ENCODE peak calls at places on chromosomes 5 and 9, in five cellular contexts. Y is stomach, I is dorsolateral prefrontal cortex, N is PC-3, S is H1. D is an unnamed sample. For H3K27me3, the result is how much of the 10 kb centered on the place peaks cover.

GRCh38 chr5:104412649-104413240 is 850.2 kb upstream of the NUDT12 start:
- DNase-seq in Y (no peak), I (no peak), N (peak), S (peak), D (no peak)

GRCh38 chr5:5418764-5419163 is 3.7 kb upstream of the ICE1 start:
- DNase-seq in Y (no peak), I (no peak), N (no peak), S (no peak), D (no peak)

GRCh38 chr5:38780316-38780715 is 65.5 kb upstream of the OSMR start:
- DNase-seq in Y (no peak), I (no peak), N (peak), S (no peak), D (no peak)

GRCh38 chr5:2685651-2686050 is 65.8 kb downstream of the IRX2 start:
- DNase-seq in Y (no peak), I (no peak), N (peak), S (no peak), D (no peak)

GRCh38 chr5:168317521-168318147 is 26.2 kb downstream of the WWC1 start:
- DNase-seq in Y (peak), I (no peak), N (peak), S (no peak), D (no peak)

GRCh38 chr9:38227061-38227540 is 158.1 kb upstream of the SHB start:
- DNase-seq in Y (no peak), I (no peak), N (peak), S (peak), D (peak)

GRCh38 chr9:131395027-131395744 is 1.3 kb downstream of the PRRC2B start:
- DNase-seq in Y (peak), I (no peak), N (peak), S (no peak), D (peak)

GRCh38 chr5:96605144-96605543 is 57.0 kb upstream of the CAST start:
- DNase-seq in Y (no peak), I (no peak), N (no peak), S (no peak), D (no peak)

GRCh38 chr9:115717711-115718173 is 435.8 kb upstream of the PAPPA start:
- DNase-seq in Y (no peak), I (no peak), N (no peak), S (no peak), D (no peak)

GRCh38 chr5:16690243-16690839 is 73.5 kb upstream of the RETREG1 start:
- DNase-seq in Y (no peak), I (no peak), N (peak), S (no peak), D (no peak)

GRCh38 chr5:68459500-68460139 is 244.1 kb downstream of the PIK3R1 start:
- DNase-seq in Y (no peak), I (no peak), N (no peak), S (no peak), D (no peak)

GRCh38 chr9:92711844-92712243 is 41.9 kb upstream of the IPPK start:
- DNase-seq in Y (no peak), I (no peak), N (no peak), S (no peak), D (no peak)

GRCh38 chr5:96610747-96611146 is 51.4 kb upstream of the CAST start:
- DNase-seq in Y (no peak), I (no peak), N (no peak), S (no peak), D (no peak)

GRCh38 chr5:167049043-167049663 is 1242.3 kb upstream of the WWC1 start:
- DNase-seq in Y (peak), I (no peak), N (peak), S (no peak), D (no peak)

GRCh38 chr5:6468870-6469269 is 20.2 kb downstream of the UBE2QL1 start:
- DNase-seq in Y (no peak), I (no peak), N (no peak), S (no peak), D (no peak)

GRCh38 chr5:145681686-145682085 is 153.5 kb downstream of the PRELID2 start:
- DNase-seq in Y (peak), I (no peak), N (peak), S (no peak), D (no peak)

GRCh38 chr9:114048533-114049452 is 29.3 kb downstream of the AMBP start:
- DNase-seq in Y (no peak), I (no peak), N (no peak), S (no peak), D (no peak)

GRCh38 chr5:115424446-115424845 is 120.1 kb downstream of the FEM1C start:
- DNase-seq in Y (no peak), I (no peak), N (no peak), S (no peak), D (no peak)

GRCh38 chr5:54663876-54664275 is 146.3 kb downstream of the SNX18 start:
- DNase-seq in Y (no peak), I (no peak), N (peak), S (no peak), D (no peak)

GRCh38 chr9:121709798-121710197 is 58.4 kb downstream of the DAB2IP start:
- DNase-seq in Y (no peak), I (no peak), N (no peak), S (no peak), D (no peak)

DNA sequence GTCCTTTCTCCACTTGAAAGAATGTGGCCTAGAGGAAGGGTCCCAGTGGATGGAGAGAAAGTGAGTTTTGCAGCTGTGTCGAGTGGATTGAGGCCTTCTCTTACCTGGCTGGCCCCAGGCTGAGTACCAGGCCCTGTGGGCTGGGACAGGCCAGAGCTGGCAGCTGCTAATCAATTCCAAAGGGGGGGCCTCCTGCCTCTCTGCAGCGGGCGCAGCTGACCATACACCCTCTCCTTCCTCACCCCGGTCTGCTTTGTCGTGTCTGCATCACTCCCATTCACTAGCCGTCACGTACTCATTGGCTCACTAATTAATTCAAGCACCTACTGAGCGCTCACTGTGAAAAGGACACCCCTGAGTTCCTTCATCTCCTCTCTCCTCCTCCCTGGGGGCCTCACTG is 58.4 kb upstream of the PITX1 start:
- DNase-seq in Y (no peak), I (no peak), N (no peak), S (no peak), D (no peak)
- H3K27me3 ChIP-seq in Y (under half), I (under half), N (under half), S (under half), D (under half)

GRCh38 chr5:181043285-181044092 is 3.4 kb downstream of the BTNL9 start:
- DNase-seq in Y (no peak), I (no peak), N (peak), S (no peak), D (no peak)
- TF ChIP-seq CTCF in Y (no peak), I (no peak), N (peak), S (peak), D (no peak)

DNA sequence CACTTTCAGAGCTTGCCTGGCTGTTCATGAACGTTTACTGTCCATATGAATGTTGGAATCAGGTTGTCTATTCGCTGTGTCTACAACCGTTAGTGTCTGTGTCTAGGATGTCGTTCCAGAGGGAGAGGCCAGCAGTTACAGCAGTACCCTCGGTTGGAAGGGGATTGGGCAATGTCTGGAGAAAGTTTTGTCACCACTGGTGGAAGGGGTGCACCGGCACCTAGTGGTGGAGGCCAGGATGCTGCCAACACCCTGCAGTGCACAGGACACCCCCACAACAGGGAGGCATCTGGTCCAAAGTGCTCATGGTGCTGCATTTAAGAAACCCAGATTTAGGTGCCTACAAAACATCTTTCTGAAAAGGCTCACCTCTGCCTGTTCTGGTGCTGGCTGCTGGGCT is 220.7 kb downstream of the FANCC start:
- DNase-seq in Y (no peak), I (no peak), N (no peak), S (no peak), D (no peak)
- H3K27ac ChIP-seq in Y (no peak), I (peak), N (no peak), S (no peak), D (no peak)

DNA sequence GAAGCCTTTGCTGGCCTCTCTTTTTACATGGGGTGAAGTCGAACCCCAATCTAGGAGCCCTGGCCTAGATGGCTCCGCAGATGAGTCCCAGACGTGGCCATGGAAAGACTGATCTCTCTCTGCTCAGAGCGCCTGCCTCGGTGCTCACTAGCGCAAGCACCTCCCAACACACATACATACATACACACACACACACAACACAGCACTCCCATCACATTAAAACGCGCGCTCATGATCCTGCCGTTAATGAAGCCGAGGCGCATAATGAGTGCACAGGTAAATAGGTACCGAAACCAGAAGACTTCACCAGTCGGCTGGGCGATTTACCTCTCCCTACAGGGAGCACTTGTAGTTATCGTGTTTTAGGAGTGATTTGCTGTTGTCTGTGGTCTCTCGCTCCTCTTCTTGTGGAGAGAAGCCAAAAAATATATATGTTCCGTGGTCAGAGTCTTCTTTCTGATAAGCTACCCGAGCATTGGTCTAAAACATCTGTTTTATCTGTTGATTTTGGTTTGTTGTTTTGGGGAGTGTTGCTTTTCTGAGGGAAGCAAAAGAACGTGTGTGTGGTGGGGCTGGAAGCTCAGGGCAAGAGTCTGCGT is 207.7 kb downstream of the MEF2C start:
- DNase-seq in Y (no peak), I (peak), N (no peak), S (no peak), D (no peak)
- H3K27me3 ChIP-seq in Y (half or more), I (under half), N (under half), S (half or more), D (half or more)

DNA sequence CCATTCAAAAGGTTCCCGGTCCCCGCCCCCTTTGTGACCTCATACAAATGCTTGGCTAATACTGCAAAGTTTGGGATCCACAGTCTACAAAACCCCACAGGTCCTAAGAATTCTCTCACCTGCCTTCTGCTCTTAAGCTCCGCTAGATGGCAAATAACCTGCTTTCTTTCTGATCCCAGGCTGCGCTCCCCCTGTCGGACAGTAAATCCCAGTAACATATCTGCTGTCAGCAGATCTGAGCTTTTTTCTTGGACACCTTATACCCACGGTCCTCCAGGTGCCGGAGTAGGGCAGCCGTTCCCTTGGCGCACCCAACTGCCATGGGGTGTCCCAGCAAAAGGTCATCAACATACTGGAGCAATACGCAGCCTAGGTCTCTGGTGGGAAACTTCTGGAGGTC is 39.0 kb upstream of the PPP1R26 start:
- DNase-seq in Y (peak), I (no peak), N (no peak), S (no peak), D (no peak)
- TF ChIP-seq CTCF in Y (peak), I (no peak), N (no peak), S (no peak), D (no peak)

GRCh38 chr5:135341021-135341666 is 57.9 kb downstream of the MACROH2A1 start:
- DNase-seq in Y (no peak), I (no peak), N (no peak), S (no peak), D (no peak)
- H3K27ac ChIP-seq in Y (no peak), I (no peak), N (no peak), S (no peak), D (no peak)

DNA sequence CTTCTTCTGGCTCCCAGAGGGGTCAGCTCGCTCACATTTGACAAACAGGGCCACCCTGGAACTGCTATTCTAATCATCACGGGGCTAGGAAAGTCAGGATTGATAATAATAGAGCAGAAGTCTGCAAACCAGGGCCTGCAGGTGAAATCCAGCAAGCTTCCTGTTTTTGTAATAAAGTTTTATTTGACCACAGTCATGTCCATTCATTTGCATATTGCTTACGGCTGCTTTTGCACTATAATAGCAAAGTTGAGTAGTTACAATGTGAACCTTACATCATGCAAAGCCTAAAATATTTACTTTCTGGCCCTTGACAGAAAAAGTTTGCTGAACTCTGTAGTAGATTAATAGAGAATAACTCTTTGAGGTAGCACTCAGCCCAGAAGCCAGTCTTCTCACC is 63.2 kb upstream of the CTXN3 start:
- DNase-seq in Y (no peak), I (no peak), N (no peak), S (no peak), D (no peak)
- H3K27me3 ChIP-seq in Y (under half), I (under half), N (under half), S (under half), D (under half)

D was measured in CD4-positive, alpha-beta T cell.